ENCODE peak calls at places on chromosomes 3 and 15, in ten cellular contexts. R is stimulated activated CD4-positive, alpha-beta T cell treated with anti-CD3 and anti-CD28 coated beads, Interleukin-2, amount 100 ng/mL, for 24 hours; F is glutamatergic neuron; M is fibroblast of lung; O is GM04503; Q is GM20000; X is tibial artery; Z is amniotic stem cell; C is NAMALWA; L is kidney. S is an unnamed sample.
A peak's percentile ranks its signal among the peaks of the same experiment; 100 is the strongest.

GRCh38 chr3:48431224-48432029 is 1.5 kb upstream of the PLXNB1 start:
- DNase-seq in L (peak; percentile 63), F (no peak), Z (no peak), R (no peak), M (no peak), O (no peak), X (peak; percentile 18), Q (no peak), C (no peak), S (no peak)

GRCh38 chr15:99014803-99015676 is 7.4 kb upstream of the PGPEP1L start:
- DNase-seq in F (peak; percentile 59), O (no peak), X (no peak), M (peak; percentile 58), C (no peak), R (peak; percentile 67), L (peak; percentile 90), Q (peak; percentile 85), Z (peak; percentile 70), S (no peak)

GRCh38 chr3:57582470-57583168 is 14.5 kb downstream of the ARF4 start:
- DNase-seq in X (no peak), L (no peak), M (no peak), Q (no peak), F (no peak), Z (no peak), C (peak; percentile 62), O (no peak), R (no peak), S (peak; percentile 42)

GRCh38 chr3:130897316-130897715 is 3.4 kb downstream of the ATP2C1 start:
- DNase-seq in L (no peak), O (no peak), F (no peak), R (no peak), C (no peak), Q (no peak), M (no peak), X (no peak), Z (no peak), S (no peak)

GRCh38 chr3:156395961-156396700 is 158.8 kb downstream of the SSR3 start:
- DNase-seq in F (no peak), L (no peak), C (no peak), O (no peak), Z (no peak), X (no peak), M (no peak), Q (no peak), R (no peak), S (no peak)

GRCh38 chr15:58705105-58705504 is 44.4 kb downstream of the ADAM10 start:
- DNase-seq in X (no peak), F (no peak), R (no peak), L (no peak), Z (no peak), Q (no peak), O (no peak), C (no peak), M (no peak), S (no peak)

GRCh38 chr3:72336821-72337479 is 511.3 kb downstream of the SHQ1 start:
- DNase-seq in M (peak; percentile 95), O (no peak), Q (no peak), F (peak; percentile 71), L (peak; percentile 94), C (no peak), Z (no peak), X (peak; percentile 69), R (no peak), S (no peak)

GRCh38 chr3:58471025-58471887 is 20.6 kb upstream of the KCTD6 start:
- DNase-seq in L (no peak), M (peak; percentile 85), F (no peak), Q (peak; percentile 34), Z (peak; percentile 35), O (peak; percentile 55), C (no peak), R (peak; percentile 51), X (no peak), S (peak; percentile 96)

GRCh38 chr3:163785693-163786092 is 1292.6 kb downstream of the SI start:
- DNase-seq in F (peak; percentile 56), O (no peak), R (no peak), Q (peak; percentile 4), X (no peak), L (no peak), M (no peak), Z (no peak), C (peak; percentile 51), S (peak; percentile 13)

GRCh38 chr3:114144909-114145688 is 33.8 kb downstream of the DRD3 start:
- DNase-seq in R (peak; percentile 20), C (no peak), Q (no peak), Z (peak; percentile 49), F (no peak), L (no peak), X (peak; percentile 41), M (peak; percentile 90), O (peak; percentile 85), S (no peak)

GRCh38 chr3:10015476-10015904 is 10.7 kb upstream of the FANCD2 start:
- DNase-seq in M (peak; percentile 99), O (peak; percentile 86), X (peak; percentile 92), Q (no peak), R (no peak), L (peak; percentile 90), C (no peak), F (no peak), Z (peak; percentile 30), S (peak; percentile 82)

GRCh38 chr3:192422321-192422997 is 304.9 kb downstream of the FGF12 start:
- DNase-seq in Q (no peak), L (no peak), R (no peak), M (peak; percentile 29), Z (no peak), X (no peak), C (no peak), F (no peak), O (no peak), S (no peak)

GRCh38 chr15:58457466-58457965 is 25.7 kb downstream of the LIPC start:
- DNase-seq in R (peak; percentile 27), X (no peak), F (no peak), Z (peak; percentile 23), C (no peak), O (peak; percentile 45), M (peak; percentile 80), Q (peak; percentile 59), L (no peak), S (no peak)

GRCh38 chr3:101070260-101071121 is 77.3 kb upstream of the ABI3BP start:
- DNase-seq in X (no peak), Z (no peak), L (peak; percentile 65), R (peak; percentile 74), Q (peak; percentile 42), F (peak; percentile 78), C (peak; percentile 65), O (no peak), M (no peak), S (peak; percentile 69)

GRCh38 chr3:128279594-128279880 is 126.3 kb downstream of the EEFSEC start:
- DNase-seq in L (peak; percentile 55), Z (no peak), M (no peak), Q (no peak), C (no peak), O (no peak), F (no peak), X (no peak), R (no peak), S (no peak)

GRCh38 chr15:90002428-90002844 is 1.3 kb downstream of the ZNF710 start:
- DNase-seq in F (peak; percentile 43), Z (no peak), M (peak; percentile 57), Q (peak; percentile 69), L (peak; percentile 81), C (peak; percentile 44), O (no peak), R (peak; percentile 62), X (peak; percentile 42), S (peak; percentile 42)

GRCh38 chr3:38392604-38393163 is 46.1 kb downstream of the XYLB start:
- DNase-seq in Z (no peak), Q (no peak), M (no peak), O (no peak), F (no peak), R (no peak), L (no peak), C (no peak), X (no peak), S (no peak)

GRCh38 chr15:31456329-31457060 is 129.9 kb downstream of the KLF13 start:
- DNase-seq in Z (no peak), O (no peak), X (no peak), R (no peak), Q (no peak), L (peak; percentile 47), M (no peak), F (no peak), C (no peak), S (no peak)

GRCh38 chr3:128322030-128323022 is 144.4 kb downstream of the DNAJB8 start:
- DNase-seq in M (peak; percentile 52), R (peak; percentile 58), F (peak; percentile 71), C (peak; percentile 51), O (no peak), Q (peak; percentile 32), L (no peak), X (no peak), Z (no peak), S (peak; percentile 51)

GRCh38 chr3:58333206-58334012 is 717 bp downstream of the PXK start:
- DNase-seq in L (peak; percentile 78), C (peak; percentile 50), Q (peak; percentile 80), Z (no peak), O (no peak), F (peak; percentile 35), M (peak; percentile 40), X (peak; percentile 32), R (peak; percentile 46), S (peak; percentile 36)

GRCh38 chr3:13644341-13645082 is 95.6 kb downstream of the FBLN2 start:
- DNase-seq in Z (no peak), X (no peak), Q (no peak), C (no peak), R (no peak), M (peak; percentile 24), L (no peak), F (no peak), O (peak; percentile 18), S (no peak)

GRCh38 chr3:90056633-90057032 is 949.2 kb downstream of the EPHA3 start:
- DNase-seq in Q (no peak), Z (no peak), M (no peak), L (no peak), C (no peak), F (no peak), O (no peak), X (no peak), R (no peak), S (no peak)

GRCh38 chr15:99104788-99105515 is at the start of gene SYNM:
- DNase-seq in R (peak; percentile 62), O (no peak), C (no peak), X (peak; percentile 75), L (peak; percentile 87), F (peak; percentile 85), Z (peak; percentile 49), M (peak; percentile 78), Q (peak; percentile 96), S (peak; percentile 58)

GRCh38 chr3:136194409-136195257 is 1.5 kb downstream of the MSL2 start:
- DNase-seq in X (peak; percentile 26), O (no peak), F (peak; percentile 30), M (peak; percentile 33), L (no peak), C (peak; percentile 83), Z (no peak), Q (peak; percentile 25), R (peak; percentile 67), S (peak; percentile 25)

GRCh38 chr15:85380860-85381535 is 595 bp downstream of the AKAP13 start:
- DNase-seq in F (peak; percentile 56), X (peak; percentile 41), Q (peak; percentile 79), C (peak; percentile 67), O (no peak), M (no peak), L (peak; percentile 88), Z (peak; percentile 39), R (peak; percentile 66), S (no peak)

S was measured in AML-193.